ENCODE peak calls at places on chromosomes 11 and 22, in five cellular contexts. Z is CD4-positive, alpha-beta T cell; B is cardiac muscle cell; I is OCI-LY7; O is IMR-90. P is an unnamed sample.

GRCh38 chr11:80414766-80415165 is 973.9 kb upstream of the TENM4 start:
- DNase-seq in Z (no peak), B (no peak), I (no peak), O (no peak), P (no peak)

GRCh38 chr11:124801014-124801413 is 808 bp upstream of the MSANTD2 start:
- DNase-seq in Z (no peak), B (no peak), I (no peak), O (peak), P (no peak)

GRCh38 chr11:72621008-72621610 is 53.1 kb downstream of the PDE2A start:
- DNase-seq in Z (no peak), B (no peak), I (no peak), O (no peak), P (no peak)

GRCh38 chr11:73317373-73317772 is 9.3 kb downstream of the ARHGEF17 start:
- DNase-seq in Z (no peak), B (no peak), I (no peak), O (no peak), P (peak)

GRCh38 chr11:30128269-30128932 is 102.4 kb upstream of the FSHB start:
- DNase-seq in Z (no peak), B (peak), I (peak), O (peak), P (no peak)

GRCh38 chr22:19984201-19984753 is 32.3 kb downstream of the ARVCF start:
- DNase-seq in Z (no peak), B (no peak), I (no peak), O (peak), P (no peak)

GRCh38 chr11:131982154-131982553 is 611.7 kb downstream of the NTM start:
- DNase-seq in Z (no peak), B (no peak), I (no peak), O (no peak), P (no peak)

GRCh38 chr11:587978-588380 is 11.7 kb downstream of the PHRF1 start:
- DNase-seq in Z (peak), B (no peak), I (no peak), O (peak), P (no peak)

GRCh38 chr11:93724090-93724489 is 17.2 kb downstream of the TAF1D start:
- DNase-seq in Z (no peak), B (no peak), I (no peak), O (no peak), P (no peak)

GRCh38 chr22:24146190-24146616 is 35.1 kb upstream of the SUSD2 start:
- DNase-seq in Z (peak), B (peak), I (peak), O (peak), P (no peak)

GRCh38 chr11:20762112-20762511 is 92.7 kb downstream of the NELL1 start:
- DNase-seq in Z (no peak), B (no peak), I (no peak), O (no peak), P (no peak)

GRCh38 chr11:102071497-102072472 is 24.5 kb downstream of the CFAP300 start:
- DNase-seq in Z (no peak), B (no peak), I (no peak), O (no peak), P (no peak)

GRCh38 chr11:692824-693414 is 2.1 kb downstream of the DEAF1 start:
- DNase-seq in Z (no peak), B (no peak), I (no peak), O (no peak), P (no peak)

GRCh38 chr11:75259711-75260110 is 19.1 kb downstream of the TPBGL start:
- DNase-seq in Z (peak), B (no peak), I (no peak), O (no peak), P (no peak)

GRCh38 chr11:75279273-75279672 is 38.7 kb downstream of the TPBGL start:
- DNase-seq in Z (peak), B (peak), I (no peak), O (peak), P (no peak)

GRCh38 chr22:19766506-19767426 is 6.2 kb downstream of the TBX1 start:
- DNase-seq in Z (peak), B (peak), I (peak), O (no peak), P (no peak)

GRCh38 chr22:50012201-50013181 is at the start of gene IL17REL:
- DNase-seq in Z (no peak), B (no peak), I (no peak), O (peak), P (no peak)

GRCh38 chr22:19517171-19517500 is 7.1 kb downstream of the CLDN5 start:
- DNase-seq in Z (no peak), B (no peak), I (no peak), O (no peak), P (no peak)

GRCh38 chr11:15905815-15906214 is 450.5 kb downstream of the SOX6 start:
- DNase-seq in Z (no peak), B (no peak), I (no peak), O (no peak), P (no peak)

GRCh38 chr22:44030051-44030701 is 6.1 kb downstream of the PARVB start:
- DNase-seq in Z (no peak), B (no peak), I (no peak), O (no peak), P (no peak)
- H3K27ac ChIP-seq in Z (no peak), B (no peak), I (no peak), O (no peak), P (no peak)

GRCh38 chr11:107859459-107860239 is 1.1 kb upstream of the SLC35F2 start:
- DNase-seq in Z (peak), B (no peak), I (peak), O (no peak), P (no peak)

GRCh38 chr11:107856981-107857517 is 1.5 kb downstream of the SLC35F2 start:
- DNase-seq in Z (no peak), B (no peak), I (no peak), O (no peak), P (no peak)

GRCh38 chr11:107857550-107858216 is 904 bp downstream of the SLC35F2 start:
- DNase-seq in Z (no peak), B (peak), I (no peak), O (peak), P (no peak)

GRCh38 chr11:107858217-107859070 is at the start of gene SLC35F2:
- DNase-seq in Z (peak), B (peak), I (peak), O (peak), P (no peak)

GRCh38 chr11:107856180-107856980 is 2.2 kb downstream of the SLC35F2 start:
- DNase-seq in Z (no peak), B (no peak), I (no peak), O (no peak), P (no peak)
- H3K27ac ChIP-seq in Z (no peak), B (no peak), I (no peak), O (no peak), P (no peak)

GRCh38 chr11:78857688-78858087 is 283.0 kb upstream of the NARS2 start:
- DNase-seq in Z (no peak), B (no peak), I (no peak), O (peak), P (no peak)
- H3K27ac ChIP-seq in Z (no peak), B (no peak), I (no peak), O (no peak), P (no peak)

GRCh38 chr11:17259519-17259918 is 17.0 kb upstream of the NUCB2 start:
- DNase-seq in Z (no peak), B (no peak), I (no peak), O (peak), P (no peak)
- H3K27ac ChIP-seq in Z (no peak), B (no peak), I (no peak), O (no peak), P (no peak)

GRCh38 chr11:117769530-117769929 is 27.5 kb downstream of the DSCAML1 start:
- DNase-seq in Z (no peak), B (no peak), I (no peak), O (no peak), P (no peak)
- H3K27ac ChIP-seq in Z (no peak), B (no peak), I (no peak), O (no peak), P (no peak)

GRCh38 chr11:47253660-47254059 is 4.1 kb upstream of the NR1H3 start:
- DNase-seq in Z (no peak), B (no peak), I (no peak), O (no peak), P (no peak)
- H3K27ac ChIP-seq in Z (no peak), B (no peak), I (no peak), O (no peak), P (peak)

DNA sequence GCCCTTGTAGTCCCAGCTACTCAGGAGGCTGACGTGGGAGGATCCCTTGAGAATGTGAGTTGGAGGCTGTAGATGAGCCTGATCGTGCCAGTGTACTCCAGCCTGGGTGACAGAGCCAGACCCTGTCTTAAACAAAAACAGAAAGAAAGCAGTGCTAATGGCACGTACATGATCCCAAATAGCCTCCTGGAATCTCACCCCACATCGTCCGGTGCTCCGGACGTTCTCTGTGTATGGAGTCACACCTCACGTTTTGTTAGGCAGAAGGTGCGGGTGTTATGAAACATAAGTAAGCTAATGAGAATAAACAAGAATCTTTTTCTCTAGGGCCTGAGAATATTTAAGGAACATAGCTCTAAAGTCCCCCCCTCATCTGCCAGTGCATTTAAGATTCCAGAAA is 23.7 kb upstream of the MICAL3 start:
- DNase-seq in Z (no peak), B (no peak), I (no peak), O (no peak), P (no peak)
- H3K27ac ChIP-seq in Z (no peak), B (no peak), I (no peak), O (no peak), P (no peak)

DNA sequence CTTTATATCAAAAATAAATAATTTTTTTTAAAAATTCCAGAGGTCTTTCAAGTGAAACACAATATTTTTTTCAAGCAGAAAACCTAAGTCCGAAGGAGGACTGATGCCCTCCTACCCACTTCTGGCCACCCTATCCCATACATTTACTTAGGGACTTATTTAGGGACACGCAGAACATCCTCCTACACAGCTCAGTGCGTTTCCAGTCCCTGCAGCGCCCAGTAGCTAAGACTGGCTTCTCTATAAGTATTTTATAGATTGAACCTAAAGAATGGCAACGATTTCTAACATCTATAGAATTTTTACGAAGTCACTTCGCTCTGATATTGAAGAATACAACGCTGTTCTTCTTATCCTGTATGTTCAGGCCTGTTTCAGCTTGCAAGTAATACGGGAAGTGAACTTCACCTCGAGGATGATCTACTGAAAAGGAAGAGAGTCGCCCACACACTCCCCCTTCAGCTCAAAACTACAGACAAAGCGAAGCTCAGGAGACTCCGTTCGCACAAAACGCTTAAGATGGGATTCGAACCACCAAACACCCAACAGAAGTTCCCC is 341 bp downstream of the CHEK2 start:
- DNase-seq in Z (no peak), B (peak), I (no peak), O (no peak), P (no peak)
- H3K27ac ChIP-seq in Z (peak), B (no peak), I (peak), O (peak), P (no peak)